ENCODE peak calls at places on chromosomes 6 and 20, in seven cellular contexts. O, I, W, A, Z, C and U are unnamed samples. For H3K36me3, the result is how much of the 10 kb centered on the place peaks cover.

GRCh38 chr6:52707963-52708680 is 37.2 kb downstream of the TMEM14A start:
- DNase-seq in O (no peak), I (no peak), W (no peak), A (no peak), Z (no peak), C (no peak), U (no peak)

GRCh38 chr6:36735110-36735971 is 37.7 kb downstream of the RAB44 start:
- DNase-seq in O (no peak), I (peak), W (peak), A (peak), Z (no peak), C (peak), U (peak)

GRCh38 chr6:31585531-31585930 is 546 bp upstream of the LST1 start:
- DNase-seq in O (no peak), I (no peak), W (peak), A (no peak), Z (no peak), C (no peak), U (no peak)

GRCh38 chr6:31729979-31730630 is 1.0 kb upstream of the DDAH2 start:
- DNase-seq in O (peak), I (peak), W (peak), A (peak), Z (peak), C (peak), U (no peak)

GRCh38 chr6:90940812-90941481 is 354.1 kb upstream of the MAP3K7 start:
- DNase-seq in O (no peak), I (peak), W (no peak), A (no peak), Z (no peak), C (no peak), U (no peak)

GRCh38 chr6:113047932-113048331 is 700.8 kb downstream of the RFPL4B start:
- DNase-seq in O (no peak), I (no peak), W (no peak), A (no peak), Z (no peak), C (no peak), U (no peak)

GRCh38 chr6:12844284-12845223 is 128.0 kb downstream of the PHACTR1 start:
- DNase-seq in O (no peak), I (peak), W (no peak), A (no peak), Z (no peak), C (no peak), U (no peak)

GRCh38 chr20:6626805-6627204 is 140.7 kb upstream of the BMP2 start:
- DNase-seq in O (peak), I (no peak), W (no peak), A (no peak), Z (no peak), C (no peak), U (no peak)

GRCh38 chr6:16337280-16337975 is 99.0 kb downstream of the GMPR start:
- DNase-seq in O (no peak), I (peak), W (peak), A (peak), Z (peak), C (peak), U (no peak)

GRCh38 chr6:52376763-52377162 is 14.8 kb downstream of the PAQR8 start:
- DNase-seq in O (no peak), I (no peak), W (no peak), A (no peak), Z (no peak), C (no peak), U (no peak)

GRCh38 chr6:93992976-93993375 is 573.6 kb upstream of the EPHA7 start:
- DNase-seq in O (no peak), I (peak), W (no peak), A (no peak), Z (no peak), C (no peak), U (no peak)

DNA sequence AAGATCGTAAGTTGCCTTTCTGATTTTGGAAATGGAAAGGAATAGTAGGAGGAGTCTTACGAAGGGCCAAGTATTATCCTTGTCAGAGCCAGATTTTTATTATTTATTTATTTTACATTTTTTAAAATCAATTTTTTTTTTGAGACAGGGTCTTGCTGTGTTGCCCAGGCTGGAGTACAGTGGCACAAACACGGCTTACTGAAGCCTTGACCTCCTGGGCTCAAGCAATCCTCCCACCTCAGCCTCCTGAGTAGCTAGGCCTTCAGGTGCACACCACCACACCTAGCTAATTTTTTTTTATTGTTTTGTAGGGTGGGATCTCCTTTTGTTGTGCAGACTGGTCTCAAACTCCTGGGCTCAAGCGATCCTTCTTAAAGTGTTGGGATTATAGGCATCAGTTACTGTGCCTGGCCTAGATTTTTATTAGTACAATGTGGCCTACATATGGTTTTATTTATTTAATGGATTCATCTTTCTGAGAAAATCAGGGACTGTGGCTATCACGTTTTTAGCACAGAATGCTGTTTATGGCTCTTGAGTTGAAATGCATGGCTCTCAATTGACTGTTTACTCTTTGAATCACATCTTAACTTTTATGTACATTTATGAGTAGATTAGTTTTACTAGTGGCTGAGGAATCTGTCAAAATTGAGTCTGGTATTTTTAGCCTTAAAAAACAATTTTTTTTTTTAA is 16.7 kb downstream of the CDC5L start:
- DNase-seq in O (no peak), I (no peak), W (no peak), A (no peak), Z (no peak), C (no peak), U (no peak)
- H3K36me3 ChIP-seq in O (half or more), I (under half), W (under half), A (half or more), Z (under half), C (under half), U (under half)

GRCh38 chr20:32681175-32682084 is 7.7 kb upstream of the C20orf203 start:
- DNase-seq in O (peak), I (peak), W (no peak), A (no peak), Z (peak), C (no peak), U (no peak)

GRCh38 chr20:32685541-32686529 is 12.1 kb upstream of the C20orf203 start:
- DNase-seq in O (no peak), I (no peak), W (no peak), A (no peak), Z (no peak), C (no peak), U (no peak)

GRCh38 chr20:32678948-32679347 is 5.2 kb upstream of the C20orf203 start:
- DNase-seq in O (no peak), I (no peak), W (no peak), A (no peak), Z (peak), C (no peak), U (no peak)

GRCh38 chr20:32682508-32682987 is 8.8 kb upstream of the C20orf203 start:
- DNase-seq in O (no peak), I (no peak), W (no peak), A (no peak), Z (no peak), C (no peak), U (no peak)

DNA sequence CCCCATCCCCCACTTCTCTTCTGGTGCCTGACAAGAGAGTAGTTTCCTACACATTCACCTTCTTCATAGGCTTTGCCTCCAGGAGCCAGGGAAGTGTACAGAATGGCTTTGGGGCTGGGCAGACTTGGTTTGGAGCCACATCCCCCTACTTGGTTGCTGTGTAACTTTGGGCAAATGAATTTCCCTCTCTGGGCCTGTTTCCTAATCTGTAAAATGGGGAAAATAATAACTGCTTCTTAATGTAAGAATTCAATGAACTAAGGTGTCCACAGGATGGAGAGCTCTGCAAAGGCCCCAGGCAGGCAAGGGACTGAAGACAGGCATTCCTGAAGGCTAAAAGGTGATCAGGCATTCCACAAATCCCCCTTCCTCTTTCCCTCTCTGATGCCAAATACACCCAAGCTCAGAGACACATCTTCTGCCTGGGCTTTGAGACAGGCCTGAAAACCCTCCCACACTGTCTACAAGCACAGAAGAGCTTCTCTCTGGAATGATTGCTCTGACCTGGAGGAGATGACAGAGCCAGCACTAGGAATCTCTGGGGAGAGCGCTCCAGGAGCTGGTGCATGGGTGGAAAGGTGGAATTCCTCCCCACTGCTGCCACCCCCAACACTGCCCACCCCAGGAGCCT is 6.9 kb upstream of the C20orf203 start:
- DNase-seq in O (no peak), I (no peak), W (no peak), A (no peak), Z (no peak), C (no peak), U (no peak)
- H3K4me3 ChIP-seq in O (no peak), I (no peak), W (no peak), A (no peak), Z (no peak), C (no peak), U (no peak)

GRCh38 chr6:132972971-132973370 is 158.6 kb downstream of the RPS12 start:
- DNase-seq in O (no peak), I (no peak), W (no peak), A (no peak), Z (no peak), C (no peak), U (no peak)
- TF ChIP-seq POLR2A in O (no peak), I (no peak), W (no peak), A (no peak), Z (no peak), C (no peak), U (no peak)

DNA sequence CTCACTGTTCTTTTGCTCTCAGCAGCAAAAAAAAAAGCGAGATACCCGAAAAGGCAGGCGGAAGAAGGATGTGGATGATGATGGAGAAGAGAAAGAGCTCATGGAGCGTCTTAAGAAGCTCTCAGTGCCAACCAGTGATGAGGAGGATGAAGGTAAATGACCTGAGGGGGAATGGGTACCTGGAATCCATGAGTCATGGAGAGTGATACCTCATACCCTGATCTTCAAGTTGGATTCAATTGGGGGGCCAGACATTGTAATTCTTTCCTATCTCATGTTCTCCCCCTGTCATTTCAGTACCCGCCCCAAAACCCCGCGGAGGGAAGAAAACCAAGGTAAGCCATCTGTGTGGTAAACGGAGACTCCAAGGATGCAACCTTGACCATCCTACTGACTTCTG is 6.8 kb downstream of the ABCF1 start:
- DNase-seq in O (no peak), I (no peak), W (no peak), A (no peak), Z (no peak), C (no peak), U (no peak)
- H3K36me3 ChIP-seq in O (half or more), I (under half), W (under half), A (half or more), Z (under half), C (under half), U (half or more)

GRCh38 chr6:79613912-79614311 is 17.2 kb upstream of the SH3BGRL2 start:
- DNase-seq in O (no peak), I (no peak), W (no peak), A (no peak), Z (no peak), C (no peak), U (no peak)
- H3K4me3 ChIP-seq in O (no peak), I (no peak), W (no peak), A (no peak), Z (no peak), C (no peak), U (no peak)

GRCh38 chr6:1838604-1839003 is 228.9 kb downstream of the FOXC1 start:
- DNase-seq in O (no peak), I (peak), W (no peak), A (no peak), Z (no peak), C (no peak), U (no peak)

GRCh38 chr6:1841131-1841530 is 231.4 kb downstream of the FOXC1 start:
- DNase-seq in O (no peak), I (no peak), W (no peak), A (no peak), Z (no peak), C (no peak), U (no peak)

GRCh38 chr6:1839315-1839714 is 229.6 kb downstream of the FOXC1 start:
- DNase-seq in O (no peak), I (no peak), W (no peak), A (no peak), Z (no peak), C (no peak), U (no peak)

GRCh38 chr6:1842334-1842733 is 232.6 kb downstream of the FOXC1 start:
- DNase-seq in O (no peak), I (no peak), W (no peak), A (no peak), Z (no peak), C (no peak), U (no peak)

DNA sequence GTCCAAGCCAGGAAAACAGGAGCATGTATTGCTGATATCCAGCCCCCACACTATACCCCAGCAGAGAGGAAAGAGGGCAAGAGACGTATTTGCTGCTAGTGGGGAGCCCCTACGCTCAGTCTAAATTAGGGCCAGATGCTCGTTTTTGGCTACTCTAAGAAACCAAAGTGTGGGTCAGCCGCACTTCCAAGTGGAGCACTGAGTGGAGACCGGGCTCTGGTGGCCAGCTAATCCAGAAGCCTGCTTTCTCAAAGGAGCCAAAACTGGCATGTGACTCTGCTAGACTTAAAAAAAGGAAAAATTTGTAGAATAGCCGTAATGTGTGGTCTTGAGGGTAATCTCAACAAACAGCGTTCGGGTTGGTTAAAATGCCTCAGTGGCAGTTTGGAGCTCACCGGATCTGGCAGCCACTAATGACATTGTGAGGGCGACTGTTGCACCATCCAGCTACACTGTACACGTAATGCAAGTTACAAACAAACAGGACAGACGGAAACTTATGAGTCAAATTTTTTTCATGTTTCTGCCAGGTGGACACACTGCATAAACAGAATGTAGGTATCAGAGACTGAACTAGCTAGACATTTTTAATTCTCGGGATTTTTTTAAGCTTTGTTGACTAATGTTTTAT is 230.9 kb downstream of the FOXC1 start:
- DNase-seq in O (no peak), I (no peak), W (no peak), A (no peak), Z (no peak), C (no peak), U (no peak)
- TF ChIP-seq POLR2A in O (no peak), I (no peak), W (no peak), A (no peak), Z (no peak), C (no peak), U (no peak)

GRCh38 chr20:31788578-31788977 is 30.6 kb upstream of the MYLK2 start:
- DNase-seq in O (no peak), I (no peak), W (no peak), A (no peak), Z (no peak), C (no peak), U (no peak)
- H3K36me3 ChIP-seq in O (half or more), I (under half), W (under half), A (under half), Z (under half), C (under half), U (under half)

GRCh38 chr20:1225263-1225728 is 548 bp upstream of the RAD21L1 start:
- DNase-seq in O (peak), I (peak), W (no peak), A (no peak), Z (no peak), C (no peak), U (no peak)
- H3K4me3 ChIP-seq in O (peak), I (peak), W (peak), A (peak), Z (peak), C (peak), U (peak)

GRCh38 chr20:19889011-19889953 is 127.9 kb upstream of the NAA20 start:
- DNase-seq in O (no peak), I (peak), W (peak), A (no peak), Z (peak), C (peak), U (no peak)
- TF ChIP-seq POLR2A in O (no peak), I (peak), W (peak), A (no peak), Z (peak), C (peak), U (no peak)

DNA sequence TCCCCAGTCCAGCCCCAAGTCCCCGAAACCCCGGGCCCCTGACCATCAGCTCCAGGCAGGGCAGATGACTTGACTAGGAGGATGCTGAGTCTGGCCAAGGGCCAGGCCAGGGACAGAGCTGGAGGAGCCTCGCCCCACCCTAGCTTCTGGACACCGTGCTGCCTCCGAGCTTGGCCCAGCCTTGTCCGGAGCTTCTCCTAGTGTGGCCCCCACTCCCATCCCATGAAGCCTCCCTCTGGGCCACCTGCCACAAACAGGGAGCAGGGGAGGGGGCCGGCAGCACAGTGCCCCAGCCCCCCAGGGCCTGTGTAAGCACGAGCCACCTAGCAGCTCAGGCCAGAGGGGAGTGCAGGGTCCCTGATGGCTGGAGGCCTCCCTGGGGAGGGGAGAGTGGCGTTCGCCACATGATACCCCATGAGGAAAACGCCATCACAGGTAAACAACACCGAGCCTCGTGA is 5.3 kb downstream of the EEF1A2 start:
- DNase-seq in O (no peak), I (no peak), W (no peak), A (no peak), Z (no peak), C (no peak), U (no peak)
- H3K36me3 ChIP-seq in O (under half), I (under half), W (under half), A (under half), Z (under half), C (under half), U (under half)